ENCODE peak calls at places on chromosomes 6 and 20, in six cellular contexts. B is CD8-positive, alpha-beta T cell; T is HL-60; G is aorta; H is PC-3; S is fibroblast of lung. I is an unnamed sample.

GRCh38 chr20:11921326-11921725 is 3.6 kb downstream of the BTBD3 start:
- DNase-seq in B (no peak), T (no peak), H (no peak), S (peak), G (no peak), I (no peak)

GRCh38 chr6:34970962-34971361 is 81.9 kb downstream of the ANKS1A start:
- DNase-seq in B (no peak), G (no peak), T (no peak), S (peak), H (no peak), I (no peak)

GRCh38 chr6:170205534-170206316 is 85.2 kb downstream of the DLL1 start:
- DNase-seq in H (no peak), B (peak), T (no peak), G (no peak), S (no peak), I (no peak)

GRCh38 chr6:74128536-74128935 is 432.5 kb downstream of the CD109 start:
- DNase-seq in T (no peak), H (no peak), S (peak), G (no peak), B (no peak), I (no peak)

GRCh38 chr6:132797975-132798819 is at the start of gene SLC18B1:
- DNase-seq in T (no peak), B (peak), H (peak), S (peak), G (peak), I (no peak)

GRCh38 chr20:33826270-33826897 is 15.2 kb downstream of the CHMP4B start:
- DNase-seq in S (no peak), B (no peak), T (no peak), G (no peak), H (peak), I (no peak)

GRCh38 chr20:62692176-62692575 is 16.5 kb upstream of the NTSR1 start:
- DNase-seq in G (no peak), B (no peak), H (no peak), S (no peak), T (no peak), I (no peak)

GRCh38 chr6:170464524-170464979 is 88.6 kb downstream of the PSMB1 start:
- DNase-seq in H (no peak), T (no peak), B (peak), S (no peak), G (no peak), I (no peak)

GRCh38 chr20:17556842-17557674 is 12.8 kb upstream of the DSTN start:
- DNase-seq in B (no peak), T (no peak), G (peak), H (peak), S (no peak), I (no peak)

GRCh38 chr6:81214414-81215091 is 537.9 kb downstream of the TENT5A start:
- DNase-seq in G (peak), T (no peak), S (no peak), B (no peak), H (no peak), I (no peak)

GRCh38 chr20:37651932-37652331 is 41.9 kb upstream of the CTNNBL1 start:
- DNase-seq in G (no peak), S (peak), H (peak), B (no peak), T (peak), I (no peak)

GRCh38 chr6:168136622-168137021 is 57.6 kb upstream of the FRMD1 start:
- DNase-seq in H (no peak), S (no peak), B (no peak), T (no peak), G (no peak), I (no peak)
- H3K27ac ChIP-seq in H (no peak), S (no peak), B (no peak), T (no peak), G (no peak), I (no peak)

DNA sequence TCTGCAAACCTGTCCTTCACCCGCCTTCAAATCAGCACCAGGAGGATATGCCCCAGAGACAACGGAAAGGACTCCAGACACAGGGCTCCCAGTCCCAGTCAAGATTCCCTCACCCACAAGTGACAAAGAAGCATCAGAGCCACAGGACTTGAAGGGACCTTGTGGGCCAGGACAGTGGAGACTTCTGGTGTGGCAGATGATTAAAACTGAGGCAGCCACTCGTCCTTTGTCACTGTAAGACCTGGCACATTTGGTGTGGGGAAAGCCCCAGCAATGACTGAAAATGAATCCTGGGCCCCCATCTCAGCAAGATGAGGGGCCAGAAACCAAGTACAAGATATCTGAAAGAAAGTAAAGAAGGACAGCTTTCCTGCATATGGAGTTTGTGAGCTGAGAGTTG is 15.6 kb upstream of the GMPR start:
- DNase-seq in S (no peak), H (no peak), B (no peak), T (no peak), G (no peak), I (no peak)
- H3K27ac ChIP-seq in S (no peak), H (no peak), B (no peak), T (no peak), G (no peak), I (no peak)

GRCh38 chr20:2799688-2800589 is 488 bp downstream of the CPXM1 start:
- DNase-seq in G (peak), S (peak), B (no peak), T (no peak), H (no peak), I (no peak)
- H3K27ac ChIP-seq in G (no peak), S (no peak), B (no peak), T (no peak), H (no peak), I (no peak)

DNA sequence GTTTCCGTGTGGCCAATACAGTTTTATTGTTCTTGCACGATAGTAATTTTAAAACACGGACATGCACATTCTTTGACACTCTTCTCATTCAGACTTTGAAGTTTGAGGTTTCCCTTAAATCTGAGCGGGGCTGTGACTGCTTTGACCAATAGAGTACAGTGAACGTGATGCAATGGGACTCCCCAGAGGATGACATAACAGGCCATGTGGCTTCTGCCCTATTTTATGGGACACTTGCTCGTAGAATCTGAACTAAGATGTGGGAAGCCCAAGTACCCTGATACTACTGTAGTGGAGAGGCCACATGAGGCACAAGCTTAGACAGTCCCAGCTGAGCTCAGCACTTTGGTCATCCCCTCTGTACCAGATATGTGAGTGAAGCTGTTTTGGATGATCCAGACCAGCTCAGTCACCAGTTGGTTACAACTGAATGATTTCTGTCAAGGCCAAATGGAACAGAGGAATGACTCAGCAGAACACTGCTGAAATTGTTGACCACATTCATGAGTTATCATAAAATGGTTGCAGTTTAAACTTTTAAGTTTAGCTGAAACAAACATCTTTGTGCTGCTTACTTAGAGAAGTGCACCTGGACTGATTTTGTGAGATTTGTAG is 279.4 kb downstream of the RFPL4B start:
- DNase-seq in S (peak), H (peak), B (no peak), T (no peak), G (no peak), I (no peak)
- H3K27ac ChIP-seq in S (no peak), H (peak), B (no peak), T (no peak), G (no peak), I (no peak)

DNA sequence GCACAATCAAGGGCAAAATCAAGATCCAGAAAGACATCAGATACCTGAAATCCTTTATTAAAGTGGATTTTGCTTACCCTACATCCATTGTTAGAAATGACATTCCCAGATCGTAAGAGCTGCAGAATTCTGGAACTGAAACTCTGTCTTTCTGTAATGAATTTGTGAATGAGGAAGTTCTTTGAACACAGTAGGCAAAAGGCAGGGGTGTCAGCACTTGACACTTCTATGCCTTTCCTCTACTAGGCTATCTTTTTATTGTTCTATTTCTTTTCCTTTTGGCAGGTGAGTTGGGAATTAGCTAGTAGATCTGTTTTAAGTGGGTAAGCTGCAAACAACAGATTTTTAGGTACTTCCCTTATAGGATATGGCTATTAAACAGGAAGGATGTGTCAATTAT is 126.3 kb downstream of the CARMIL1 start:
- DNase-seq in B (no peak), H (no peak), S (no peak), G (no peak), T (no peak), I (no peak)
- H3K27ac ChIP-seq in B (peak), H (no peak), S (no peak), G (no peak), T (no peak), I (no peak)